ENCODE peak calls at places on chromosomes 11 and 22, in ten cellular contexts. A is LHCN-M2; X is stimulated activated CD8-positive, alpha-beta memory T cell treated with anti-CD3 and anti-CD28 coated beads, Interleukin-15, amount 100 ng/mL, for 24 hours; W is glutamatergic neuron; M is brain pericyte; I is cardiac muscle cell; H is GM03348; O is endothelial cell; R is activated T-helper 1 cell treated with anti-CD3 and anti-CD28 coated beads, Interleukin-2, amount 50 U/mL, for 16 hours; U is AG04450. G is an unnamed sample.

GRCh38 chr11:28514391-28514790 is 406.2 kb downstream of the METTL15 start:
- DNase-seq in O (no peak), W (no peak), M (no peak), U (no peak), R (no peak), I (no peak), X (no peak), H (no peak), A (no peak), G (no peak)

GRCh38 chr22:38035530-38035885 is 21.7 kb upstream of the PICK1 start:
- DNase-seq in R (no peak), H (no peak), M (no peak), U (no peak), W (no peak), X (no peak), A (no peak), I (no peak), O (no peak), G (no peak)

GRCh38 chr11:17313349-17314231 is 37.1 kb downstream of the NUCB2 start:
- DNase-seq in X (no peak), H (no peak), R (no peak), O (no peak), U (no peak), I (no peak), M (no peak), A (no peak), W (no peak), G (no peak)

GRCh38 chr11:131192628-131193027 is 177.8 kb upstream of the NTM start:
- DNase-seq in O (no peak), A (no peak), W (no peak), R (no peak), X (no peak), U (no peak), I (no peak), M (no peak), H (no peak), G (no peak)

GRCh38 chr11:114889464-114890065 is 211.2 kb downstream of the NXPE2 start:
- DNase-seq in X (no peak), R (no peak), U (no peak), O (no peak), M (no peak), A (no peak), I (no peak), H (no peak), W (no peak), G (no peak)

GRCh38 chr11:122271167-122271566 is 155.2 kb upstream of the BLID start:
- DNase-seq in X (no peak), W (no peak), H (no peak), I (no peak), M (no peak), R (no peak), O (no peak), U (no peak), A (no peak), G (no peak)

GRCh38 chr11:66953431-66953833 is 4.8 kb downstream of the PC start:
- DNase-seq in I (no peak), W (no peak), R (no peak), H (no peak), X (no peak), O (no peak), A (no peak), U (no peak), M (no peak), G (no peak)

GRCh38 chr11:4072668-4073285 is 21.8 kb upstream of the RRM1 start:
- DNase-seq in R (peak; percentile 17), W (no peak), H (peak; percentile 85), X (no peak), M (peak; percentile 34), U (peak; percentile 52), O (peak; percentile 66), A (peak; percentile 71), I (peak; percentile 87), G (peak; percentile 80)

GRCh38 chr11:15929371-15929801 is 427.0 kb downstream of the SOX6 start:
- DNase-seq in U (no peak), A (no peak), X (no peak), R (no peak), M (no peak), I (no peak), O (no peak), H (no peak), W (no peak), G (no peak)

GRCh38 chr11:29005401-29005980 is 897.3 kb downstream of the METTL15 start:
- DNase-seq in R (no peak), A (no peak), I (no peak), H (no peak), O (no peak), M (no peak), U (no peak), W (no peak), X (no peak), G (no peak)

G was measured in cerebellum.